ENCODE peak calls at places on chromosomes 3 and 15, in six cellular contexts. E is HCT116, B is body of pancreas, U is stomach, J is GM12891, D is suprapubic skin. I is an unnamed sample.

GRCh38 chr15:38253448-38253847 is 812 bp downstream of the SPRED1 start:
- DNase-seq in E (peak; percentile 28), B (no peak), U (no peak), J (no peak), D (no peak), I (no peak)

GRCh38 chr3:196813903-196814302 is 53.8 kb upstream of the SENP5 start:
- DNase-seq in E (no peak), B (no peak), U (no peak), J (no peak), D (no peak), I (no peak)

GRCh38 chr3:151859905-151860304 is 13.5 kb upstream of the SUCNR1 start:
- DNase-seq in E (no peak), B (no peak), U (no peak), J (no peak), D (no peak), I (no peak)

GRCh38 chr3:4828279-4829030 is 150.8 kb upstream of the BHLHE40 start:
- DNase-seq in E (no peak), B (no peak), U (no peak), J (no peak), D (no peak), I (peak; percentile 31)

GRCh38 chr3:122497425-122497824 is 17.3 kb downstream of the KPNA1 start:
- DNase-seq in E (peak; percentile 45), B (no peak), U (no peak), J (no peak), D (no peak), I (no peak)

GRCh38 chr15:85545757-85546156 is 165.4 kb downstream of the AKAP13 start:
- DNase-seq in E (no peak), B (no peak), U (no peak), J (no peak), D (no peak), I (no peak)

GRCh38 chr3:123158330-123158729 is 43.4 kb upstream of the SEC22A start:
- DNase-seq in E (no peak), B (no peak), U (no peak), J (no peak), D (no peak), I (no peak)

GRCh38 chr15:91104111-91104510 is 4.1 kb downstream of the SV2B start:
- DNase-seq in E (no peak), B (no peak), U (no peak), J (no peak), D (peak; percentile 74), I (peak; percentile 51)

GRCh38 chr15:58528197-58528870 is 96.5 kb downstream of the LIPC start:
- DNase-seq in E (no peak), B (peak; percentile 68), U (peak; percentile 62), J (no peak), D (no peak), I (peak; percentile 75)

GRCh38 chr3:12155833-12156232 is 2.9 kb downstream of the TIMP4 start:
- DNase-seq in E (peak; percentile 67), B (no peak), U (no peak), J (no peak), D (no peak), I (no peak)

GRCh38 chr3:64022451-64023186 is 675 bp downstream of the PSMD6 start:
- DNase-seq in E (no peak), B (peak; percentile 70), U (no peak), J (peak; percentile 5), D (no peak), I (no peak)

GRCh38 chr15:93035953-93036810 is 52.8 kb downstream of the RGMA start:
- DNase-seq in E (peak; percentile 37), B (peak; percentile 58), U (peak; percentile 51), J (peak; percentile 68), D (peak; percentile 62), I (peak; percentile 52)

GRCh38 chr15:85743392-85744045 is 51.2 kb downstream of the KLHL25 start:
- DNase-seq in E (no peak), B (no peak), U (no peak), J (no peak), D (peak; percentile 34), I (no peak)

GRCh38 chr3:11379238-11379823 is 107.1 kb downstream of the ATG7 start:
- DNase-seq in E (peak; percentile 32), B (no peak), U (no peak), J (no peak), D (no peak), I (no peak)

GRCh38 chr3:140078343-140078742 is 143.4 kb downstream of the CLSTN2 start:
- DNase-seq in E (no peak), B (no peak), U (no peak), J (no peak), D (no peak), I (no peak)

GRCh38 chr3:112092439-112093179 is 6.4 kb downstream of the C3orf52 start:
- DNase-seq in E (no peak), B (no peak), U (no peak), J (no peak), D (no peak), I (no peak)

GRCh38 chr3:27728195-27729087 is 6.3 kb upstream of the EOMES start:
- DNase-seq in E (no peak), B (no peak), U (no peak), J (no peak), D (no peak), I (no peak)

GRCh38 chr3:188220988-188221818 is 67.2 kb downstream of the LPP start:
- DNase-seq in E (no peak), B (no peak), U (no peak), J (no peak), D (peak; percentile 88), I (no peak)

GRCh38 chr3:170117134-170117533 is 64.4 kb downstream of the PHC3 start:
- DNase-seq in E (no peak), B (no peak), U (no peak), J (no peak), D (no peak), I (no peak)

GRCh38 chr3:138817685-138818084 is 17.0 kb downstream of the PIK3CB start:
- DNase-seq in E (no peak), B (no peak), U (no peak), J (no peak), D (no peak), I (no peak)

GRCh38 chr3:9067352-9067975 is 104.2 kb upstream of the RAD18 start:
- DNase-seq in E (peak; percentile 47), B (peak; percentile 52), U (peak; percentile 59), J (peak; percentile 42), D (no peak), I (no peak)

GRCh38 chr3:141802316-141803077 is 39.3 kb downstream of the GRK7 start:
- DNase-seq in E (no peak), B (no peak), U (no peak), J (no peak), D (no peak), I (no peak)

GRCh38 chr15:59303641-59304433 is 68.8 kb downstream of the MYO1E start:
- DNase-seq in E (no peak), B (no peak), U (peak; percentile 40), J (no peak), D (no peak), I (no peak)

GRCh38 chr3:108669211-108669610 is 79.7 kb downstream of the DZIP3 start:
- DNase-seq in E (no peak), B (no peak), U (no peak), J (no peak), D (no peak), I (no peak)

DNA sequence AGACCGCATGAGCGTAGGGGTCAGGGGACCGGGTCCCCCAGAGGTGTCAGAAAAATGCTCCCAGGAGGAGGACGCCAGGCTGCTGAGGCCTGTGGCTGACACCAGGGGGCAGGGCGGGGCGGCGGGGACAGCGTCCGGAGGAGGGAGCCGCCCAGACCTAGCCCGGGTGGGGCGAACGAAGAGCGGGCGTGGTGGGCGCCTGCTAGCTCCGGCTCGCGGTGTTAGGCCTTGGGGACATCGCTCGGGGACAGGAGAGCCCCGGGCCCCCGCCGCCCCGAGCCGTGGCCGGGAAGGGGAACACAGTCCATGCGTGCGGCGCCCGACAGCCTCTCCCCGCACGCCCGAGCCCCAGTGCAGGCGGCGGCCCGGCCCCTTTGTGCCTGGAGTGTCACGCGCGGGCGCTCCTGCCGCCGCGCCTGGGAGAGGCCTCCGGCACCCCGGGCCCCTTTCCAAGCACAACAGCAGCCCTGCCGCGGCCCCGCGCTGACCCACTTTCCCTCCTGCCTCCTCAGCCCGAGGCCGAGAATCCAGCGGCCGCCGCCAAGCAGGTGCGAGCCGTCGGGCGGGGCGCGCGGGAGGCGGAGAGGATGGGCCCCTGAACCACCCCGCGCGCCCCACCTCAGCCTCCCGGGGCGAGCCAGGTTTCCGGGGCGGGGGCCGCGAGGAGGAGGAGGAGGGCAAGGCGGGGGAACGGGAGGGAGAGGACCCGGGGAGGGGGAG is 111.0 kb upstream of the KLF13 start:
- DNase-seq in E (no peak), B (peak; percentile 80), U (peak; percentile 90), J (peak; percentile 90), D (peak; percentile 90), I (peak; percentile 93)
- TF ChIP-seq POLR2A in E (no peak), B (no peak), U (no peak), J (no peak), D (peak; percentile 34), I (peak; percentile 68)

DNA sequence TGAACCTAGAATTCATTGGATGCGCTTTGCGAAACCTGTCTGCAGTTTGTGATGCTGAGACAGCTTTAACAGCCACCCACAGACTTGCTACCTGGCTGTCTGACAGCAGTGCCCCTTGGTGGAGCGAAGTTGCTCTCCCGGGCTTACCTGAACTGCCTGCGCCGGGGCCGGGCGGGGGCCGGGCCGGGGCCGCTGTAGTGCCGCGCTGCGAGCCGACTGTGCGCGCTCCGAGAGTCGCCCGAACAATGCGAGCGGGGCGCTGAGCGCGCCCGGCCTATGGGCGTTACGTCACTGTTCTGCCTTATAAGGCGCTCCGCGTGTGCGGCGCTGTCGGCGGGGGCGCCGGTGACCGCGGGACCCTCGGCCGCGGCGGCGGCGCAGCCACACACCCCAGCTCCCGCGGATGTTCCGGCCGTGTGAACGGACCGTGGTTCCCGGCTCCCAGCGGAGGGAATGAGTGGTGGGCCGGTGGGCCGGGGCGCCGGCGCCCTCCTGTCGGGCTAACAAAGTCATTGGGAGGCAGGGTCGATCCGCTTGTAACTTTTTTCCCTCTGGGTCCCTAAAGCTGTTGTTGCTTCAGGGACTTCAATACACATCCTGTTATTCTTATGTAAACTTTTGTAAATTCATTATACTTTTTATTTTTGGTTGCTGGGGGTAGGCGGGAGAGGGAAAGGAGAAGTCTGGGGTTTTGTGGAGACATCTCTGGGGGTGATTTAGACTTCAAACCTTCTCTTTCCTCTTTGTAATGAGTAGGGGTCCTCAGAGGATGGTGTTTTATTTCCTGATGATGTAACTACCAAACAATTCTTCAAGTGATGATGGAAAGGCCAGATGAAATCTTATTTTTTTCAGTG is 58.5 kb downstream of the CMSS1 start:
- DNase-seq in E (no peak), B (peak; percentile 79), U (peak; percentile 84), J (peak; percentile 51), D (peak; percentile 82), I (peak; percentile 85)
- TF ChIP-seq POLR2A in E (no peak), B (peak; percentile 89), U (no peak), J (peak; percentile 90), D (peak; percentile 98), I (peak; percentile 84)

GRCh38 chr3:193592841-193593665 is at the start of gene OPA1:
- DNase-seq in E (peak; percentile 99), B (peak; percentile 98), U (peak; percentile 97), J (peak; percentile 79), D (peak; percentile 99), I (peak; percentile 98)
- TF ChIP-seq POLR2A in E (no peak), B (peak; percentile 60), U (peak; percentile 53), J (peak; percentile 68), D (peak; percentile 75), I (peak; percentile 82)

GRCh38 chr3:186826978-186827857 is 15.3 kb upstream of the ADIPOQ start:
- DNase-seq in E (peak; percentile 49), B (peak; percentile 78), U (peak; percentile 84), J (peak; percentile 99), D (peak; percentile 80), I (peak; percentile 88)
- TF ChIP-seq POLR2A in E (peak; percentile 89), B (no peak), U (no peak), J (no peak), D (no peak), I (peak; percentile 78)

GRCh38 chr3:105366302-105367062 is at the start of gene ALCAM:
- DNase-seq in E (peak; percentile 97), B (peak; percentile 96), U (peak; percentile 96), J (peak; percentile 49), D (peak; percentile 93), I (peak; percentile 98)
- TF ChIP-seq POLR2A in E (no peak), B (peak; percentile 95), U (peak; percentile 32), J (peak; percentile 48), D (peak; percentile 28), I (peak; percentile 96)

I was measured in right lobe of liver.